ENCODE peak calls at places on chromosomes 1 and 21, in four cellular contexts. G is K562, Q is GM12878, N is HepG2. Y is an unnamed sample.

GRCh38 chr1:168709896-168710305 is 19.1 kb downstream of the DPT start:
- DNase-seq in G (no peak), Q (no peak), N (no peak), Y (no peak)

GRCh38 chr1:226736908-226737818 is 1.9 kb downstream of the ITPKB start:
- DNase-seq in G (no peak), Q (no peak), N (no peak), Y (peak; percentile 75)

GRCh38 chr1:198725090-198725489 is 86.2 kb downstream of the PTPRC start:
- DNase-seq in G (no peak), Q (no peak), N (no peak), Y (no peak)

GRCh38 chr1:24362982-24363614 is 43.9 kb downstream of the GRHL3 start:
- DNase-seq in G (no peak), Q (no peak), N (no peak), Y (no peak)

GRCh38 chr1:117586747-117587478 is 18.9 kb upstream of the TENT5C start:
- DNase-seq in G (no peak), Q (no peak), N (no peak), Y (no peak)

GRCh38 chr1:14630986-14631385 is 32.5 kb downstream of the KAZN start:
- DNase-seq in G (no peak), Q (no peak), N (no peak), Y (no peak)

GRCh38 chr1:99943238-99943794 is 26.5 kb upstream of the SLC35A3 start:
- DNase-seq in G (peak; percentile 80), Q (no peak), N (peak; percentile 12), Y (no peak)

GRCh38 chr1:15758537-15758936 is at the start of gene FBLIM1:
- DNase-seq in G (no peak), Q (no peak), N (no peak), Y (peak; percentile 88)

GRCh38 chr1:31570228-31570627 is 6.1 kb upstream of the TINAGL1 start:
- DNase-seq in G (no peak), Q (no peak), N (no peak), Y (no peak)

GRCh38 chr1:64980745-64981601 is 14.6 kb upstream of the JAK1 start:
- DNase-seq in G (no peak), Q (no peak), N (peak; percentile 70), Y (no peak)

GRCh38 chr1:185646202-185646683 is 87.9 kb upstream of the HMCN1 start:
- DNase-seq in G (no peak), Q (no peak), N (peak; percentile 99), Y (peak; percentile 94)

GRCh38 chr1:45488978-45489377 is 2.0 kb downstream of the TESK2 start:
- DNase-seq in G (no peak), Q (no peak), N (no peak), Y (peak; percentile 17)

GRCh38 chr1:9537863-9538668 is 1.2 kb upstream of the SLC25A33 start:
- DNase-seq in G (peak; percentile 36), Q (no peak), N (peak; percentile 97), Y (no peak)

GRCh38 chr1:14650951-14651350 is 52.5 kb downstream of the KAZN start:
- DNase-seq in G (no peak), Q (no peak), N (no peak), Y (no peak)

GRCh38 chr1:59298178-59298583 is 1.3 kb downstream of the FGGY start:
- DNase-seq in G (peak; percentile 18), Q (no peak), N (no peak), Y (no peak)

GRCh38 chr1:53321366-53321765 is 6.5 kb downstream of the LRP8 start:
- DNase-seq in G (peak; percentile 31), Q (no peak), N (no peak), Y (peak; percentile 82)

GRCh38 chr1:154891452-154891851 is 21.4 kb upstream of the KCNN3 start:
- DNase-seq in G (no peak), Q (no peak), N (no peak), Y (no peak)

GRCh38 chr1:47656719-47657685 is 219.2 kb downstream of the FOXD2 start:
- DNase-seq in G (no peak), Q (no peak), N (no peak), Y (no peak)

GRCh38 chr1:17531682-17532487 is 7.6 kb upstream of the ARHGEF10L start:
- DNase-seq in G (no peak), Q (no peak), N (no peak), Y (no peak)

GRCh38 chr1:34984435-34985062 is 598 bp downstream of the TMEM35B start:
- DNase-seq in G (peak; percentile 55), Q (no peak), N (no peak), Y (no peak)

GRCh38 chr1:77487631-77488030 is 194.8 kb downstream of the ZZZ3 start:
- DNase-seq in G (peak; percentile 4), Q (no peak), N (no peak), Y (no peak)

GRCh38 chr1:20411196-20411980 is 74.6 kb downstream of the CAMK2N1 start:
- DNase-seq in G (no peak), Q (no peak), N (no peak), Y (no peak)

GRCh38 chr1:226128487-226129075 is 58.0 kb downstream of the ACBD3 start:
- DNase-seq in G (no peak), Q (no peak), N (peak; percentile 50), Y (no peak)

GRCh38 chr1:24047101-24047459 is 64.9 kb downstream of the MYOM3 start:
- DNase-seq in G (peak; percentile 22), Q (no peak), N (peak; percentile 37), Y (no peak)

GRCh38 chr1:220084460-220084859 is 5.1 kb downstream of the BPNT1 start:
- DNase-seq in G (no peak), Q (no peak), N (no peak), Y (no peak)

GRCh38 chr1:19610282-19610978 is 33.7 kb upstream of the NBL1 start:
- DNase-seq in G (no peak), Q (no peak), N (no peak), Y (no peak)

GRCh38 chr21:32653326-32653901 is 41.2 kb upstream of the CFAP298 start:
- DNase-seq in G (peak; percentile 58), Q (no peak), N (peak; percentile 37), Y (peak; percentile 67)
- TF ChIP-seq CTCF in G (peak; percentile 77), Q (peak; percentile 78), N (peak; percentile 83), Y (peak; percentile 83)

DNA sequence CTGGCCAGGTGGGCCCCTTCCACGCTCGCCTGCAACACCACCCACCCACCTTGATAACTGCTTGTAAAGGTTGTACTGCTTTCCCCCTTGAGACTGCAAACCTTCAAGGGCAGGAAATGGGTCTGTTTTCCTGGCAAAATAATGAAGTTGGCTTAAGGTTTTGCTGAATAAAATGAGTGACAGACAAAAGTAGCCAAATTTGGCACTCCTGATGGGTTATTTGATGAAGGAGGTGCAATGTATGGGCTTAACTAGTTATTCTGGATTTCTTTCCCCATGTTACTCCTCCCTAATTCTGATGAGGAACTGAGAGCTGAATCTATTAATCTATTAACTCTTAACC is 14.6 kb upstream of the HLCS start:
- DNase-seq in G (no peak), Q (no peak), N (no peak), Y (no peak)
- H3K27ac ChIP-seq in G (no peak overlapping the region), Q (no peak overlapping the region), N (no peak overlapping the region), Y (no peak overlapping the region)

GRCh38 chr1:97451944-97452343 is 468.9 kb downstream of the DPYD start:
- DNase-seq in G (no peak), Q (no peak), N (no peak), Y (no peak)

GRCh38 chr1:97451422-97451821 is 469.4 kb downstream of the DPYD start:
- DNase-seq in G (no peak), Q (no peak), N (no peak), Y (no peak)
- TF ChIP-seq CREB1 in G (no peak), Q (no peak), N (no peak), Y (no peak)

GRCh38 chr1:101136739-101137138 is 100.1 kb upstream of the S1PR1 start:
- DNase-seq in G (no peak), Q (peak; percentile 68), N (peak; percentile 73), Y (peak; percentile 50)
- TF ChIP-seq CTCF in G (peak; percentile 19), Q (peak; percentile 61), N (peak; percentile 64), Y (peak; percentile 68)